ENCODE peak calls at places on chromosomes 3 and 15, in five cellular contexts. F is neuronal stem cell, C is IMR-90, Z is H1, S is mesendoderm. L is an unnamed sample.

GRCh38 chr3:13009132-13009945 is 63.9 kb downstream of the IQSEC1 start:
- DNase-seq in F (no peak), C (no peak), Z (no peak), S (no peak), L (no peak)

GRCh38 chr3:72997421-72997961 is 880 bp downstream of the PPP4R2 start:
- DNase-seq in F (peak; percentile 30), C (peak; percentile 64), Z (no peak), S (peak; percentile 87), L (peak; percentile 59)

GRCh38 chr3:63349583-63350177 is 71.6 kb downstream of the SYNPR start:
- DNase-seq in F (peak; percentile 43), C (peak; percentile 65), Z (no peak), S (peak; percentile 68), L (peak; percentile 85)

GRCh38 chr3:43892061-43892460 is 201.3 kb downstream of the ABHD5 start:
- DNase-seq in F (no peak), C (no peak), Z (no peak), S (no peak), L (no peak)

GRCh38 chr3:63967675-63968611 is 55.4 kb downstream of the PSMD6 start:
- DNase-seq in F (no peak), C (peak; percentile 70), Z (no peak), S (no peak), L (no peak)

GRCh38 chr15:89494006-89494405 is 2.4 kb downstream of the RHCG start:
- DNase-seq in F (no peak), C (no peak), Z (no peak), S (no peak), L (no peak)

GRCh38 chr3:169430687-169431404 is 232.7 kb downstream of the MECOM start:
- DNase-seq in F (no peak), C (peak; percentile 19), Z (no peak), S (peak; percentile 8), L (peak; percentile 31)

GRCh38 chr3:127052121-127052561 is 69.2 kb downstream of the PLXNA1 start:
- DNase-seq in F (no peak), C (no peak), Z (no peak), S (no peak), L (no peak)

GRCh38 chr3:45219694-45220093 is 6.4 kb downstream of the TMEM158 start:
- DNase-seq in F (no peak), C (no peak), Z (no peak), S (no peak), L (no peak)

DNA sequence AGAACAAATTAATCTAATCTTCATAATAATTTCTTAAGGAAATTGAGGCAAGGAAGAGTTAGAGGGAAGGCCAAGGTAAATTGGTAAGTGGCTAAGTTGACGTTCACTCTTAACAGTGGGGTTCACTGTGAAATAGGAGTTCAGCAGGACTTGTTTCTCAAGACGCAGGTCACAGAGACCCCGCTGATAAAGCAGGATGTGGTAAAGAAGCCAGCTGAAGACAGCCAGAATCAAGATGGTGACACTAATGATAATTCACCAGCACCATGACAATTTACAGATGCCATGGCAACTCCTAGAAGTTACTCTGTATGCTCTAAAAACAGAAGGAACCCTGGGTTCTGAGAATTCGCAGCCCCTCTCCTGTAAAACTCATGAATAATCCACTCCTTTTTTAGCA is 100.1 kb upstream of the CTDSPL start:
- DNase-seq in F (no peak), C (no peak), Z (no peak), S (no peak), L (no peak)
- H3K18ac ChIP-seq in F (no peak overlapping the region), C (no peak overlapping the region), Z (no peak overlapping the region), S (no peak overlapping the region), L (no peak overlapping the region)

DNA sequence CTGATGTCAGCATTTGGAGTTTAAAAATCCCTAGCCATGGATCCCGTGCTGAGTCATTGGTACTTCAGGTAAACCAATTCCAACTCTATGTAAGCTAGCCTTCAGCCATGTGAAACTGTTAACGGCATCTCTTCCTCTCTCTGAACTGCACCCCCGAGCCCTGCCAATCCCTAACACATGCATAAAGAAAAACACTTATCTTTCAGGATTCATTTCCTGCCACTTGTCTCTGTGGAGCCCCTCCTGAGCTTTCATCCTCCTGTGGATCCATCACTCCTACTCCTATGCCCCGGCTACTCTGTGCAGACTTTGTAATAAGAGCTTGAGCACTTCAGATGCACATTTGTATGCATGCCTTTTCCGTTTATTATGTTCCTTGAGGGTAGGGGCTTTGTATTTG is 119.1 kb downstream of the AKAP13 start:
- DNase-seq in F (no peak), C (peak; percentile 28), Z (no peak), S (no peak), L (no peak)
- H2AK5ac ChIP-seq in F (no peak overlapping the region), C (no peak overlapping the region), Z (no peak overlapping the region), S (no peak overlapping the region), L (no peak overlapping the region)

GRCh38 chr3:197833930-197834715 is 43.1 kb downstream of the LRCH3 start:
- DNase-seq in F (no peak), C (no peak), Z (no peak), S (no peak), L (no peak)
- H3K4me3 ChIP-seq in F (no peak overlapping the region), C (no peak overlapping the region), Z (no peak overlapping the region), S (no peak overlapping the region), L (no peak overlapping the region)

DNA sequence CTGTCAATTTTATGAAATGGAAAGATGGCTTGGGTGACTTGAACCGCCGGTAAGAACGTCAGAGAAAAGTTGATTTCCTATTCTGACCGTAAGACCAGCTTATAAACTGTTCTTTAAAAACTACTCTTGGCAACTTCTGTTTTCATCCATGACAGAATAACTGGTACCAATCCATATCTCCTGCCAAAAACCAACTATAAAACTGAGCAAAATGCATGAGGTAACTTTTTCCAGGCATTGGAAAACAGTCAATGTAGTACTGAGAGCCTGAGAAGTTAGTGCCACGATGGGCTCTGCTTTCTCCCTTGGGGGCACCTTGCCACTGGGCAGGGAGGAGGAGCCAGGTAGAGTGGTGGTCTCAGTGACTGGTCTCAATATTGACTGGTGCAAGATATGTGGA is 615.2 kb upstream of the TBL1XR1 start:
- DNase-seq in F (no peak), C (no peak), Z (no peak), S (no peak), L (no peak)
- H3K18ac ChIP-seq in F (no peak overlapping the region), C (peak overlapping the region; percentile 96), Z (no peak overlapping the region), S (no peak overlapping the region), L (no peak overlapping the region)

DNA sequence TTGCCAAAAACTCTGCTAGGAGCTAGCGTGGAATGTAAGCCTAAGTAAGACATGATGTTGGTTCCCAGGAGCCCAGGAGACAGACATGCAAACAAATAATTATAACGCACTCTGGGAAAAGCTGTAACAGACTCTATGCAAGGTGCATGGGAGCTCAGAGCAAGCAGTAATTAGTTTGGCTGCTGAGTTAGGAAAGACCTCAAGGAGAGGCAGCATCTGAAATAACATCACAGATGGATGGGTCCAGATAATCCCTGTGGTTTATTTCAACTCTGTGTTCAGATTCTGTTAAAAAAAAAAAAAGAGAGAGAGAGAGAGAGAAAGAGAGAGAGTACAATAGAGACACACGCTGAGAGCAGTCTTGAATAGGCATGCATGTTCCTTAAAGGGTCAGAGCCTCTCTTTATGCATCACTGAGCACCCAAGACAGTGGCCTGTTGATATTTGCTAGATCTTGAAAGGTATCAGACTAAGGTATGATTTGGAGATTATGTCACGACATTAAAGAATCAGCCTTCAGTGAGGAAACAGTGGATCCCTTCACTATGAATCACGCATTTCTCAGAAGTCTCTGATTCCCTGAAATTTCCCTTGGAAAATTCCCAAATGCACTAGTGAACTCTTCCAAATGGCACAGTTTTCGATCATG is 124.4 kb upstream of the LIPC start:
- DNase-seq in F (peak; percentile 42), C (peak; percentile 77), Z (no peak), S (no peak), L (no peak)
- H2AK5ac ChIP-seq in F (no peak overlapping the region), C (no peak overlapping the region), Z (no peak overlapping the region), S (no peak overlapping the region), L (no peak overlapping the region)

L was measured in trophoblast cell.